ENCODE peak calls at places on chromosome 20, in ten cellular contexts. L, I, Z, U, R, W, N, T, Q and H are unnamed samples.

GRCh38 chr20:48040051-48040450 is 254.8 kb upstream of the SULF2 start:
- DNase-seq in R (no peak), U (no peak), T (no peak), L (no peak), Q (no peak), I (no peak), W (no peak), N (no peak), Z (no peak), H (no peak)

GRCh38 chr20:41560971-41561370 is 57.2 kb downstream of the CHD6 start:
- DNase-seq in I (no peak), Q (no peak), N (no peak), T (no peak), U (no peak), L (no peak), R (no peak), W (no peak), Z (no peak), H (no peak)

GRCh38 chr20:45098096-45098773 is 2.7 kb downstream of the KCNS1 start:
- DNase-seq in W (no peak), Q (peak), Z (no peak), T (peak), L (peak), U (no peak), I (no peak), N (no peak), R (no peak), H (no peak)

GRCh38 chr20:56786503-56786902 is 157.4 kb downstream of the TFAP2C start:
- DNase-seq in L (no peak), R (no peak), Q (no peak), T (no peak), I (no peak), Z (no peak), N (no peak), W (no peak), U (no peak), H (no peak)

GRCh38 chr20:4889446-4889845 is 111.9 kb downstream of the SLC23A2 start:
- DNase-seq in W (no peak), T (no peak), Q (no peak), N (no peak), U (no peak), I (no peak), R (no peak), Z (no peak), L (no peak), H (no peak)

GRCh38 chr20:11124849-11125505 is 451.2 kb upstream of the JAG1 start:
- DNase-seq in U (no peak), W (no peak), L (no peak), Q (no peak), N (no peak), I (no peak), T (no peak), Z (no peak), R (no peak), H (no peak)

GRCh38 chr20:2708073-2708415 is 15.5 kb downstream of the EBF4 start:
- DNase-seq in Q (no peak), R (no peak), L (no peak), Z (no peak), N (no peak), U (no peak), I (no peak), W (no peak), T (no peak), H (no peak)

GRCh38 chr20:32435449-32436107 is 77.4 kb downstream of the ASXL1 start:
- DNase-seq in I (no peak), R (no peak), T (no peak), L (no peak), Q (no peak), Z (no peak), N (no peak), U (no peak), W (no peak), H (no peak)

GRCh38 chr20:33865761-33866160 is 54.6 kb downstream of the CHMP4B start:
- DNase-seq in Q (no peak), R (no peak), N (no peak), W (no peak), T (no peak), Z (no peak), L (no peak), U (no peak), I (no peak), H (no peak)

GRCh38 chr20:48824830-48825550 is 2.8 kb downstream of the PREX1 start:
- DNase-seq in W (no peak), I (no peak), L (no peak), R (no peak), T (no peak), U (no peak), Z (no peak), N (no peak), Q (peak), H (no peak)

GRCh38 chr20:25205277-25206062 is 10.0 kb downstream of the ENTPD6 start:
- DNase-seq in I (no peak), T (no peak), U (no peak), W (no peak), R (no peak), L (peak), Q (no peak), Z (no peak), N (no peak), H (peak)

GRCh38 chr20:33673411-33674293 is 576 bp downstream of the NECAB3 start:
- DNase-seq in L (no peak), I (no peak), Q (no peak), U (no peak), Z (no peak), N (peak), R (no peak), W (no peak), T (peak), H (no peak)

GRCh38 chr20:49951160-49951559 is 15.0 kb downstream of the RNF114 start:
- DNase-seq in W (no peak), Q (no peak), I (no peak), N (no peak), L (no peak), U (peak), Z (no peak), T (no peak), R (no peak), H (no peak)

GRCh38 chr20:19875746-19876145 is 117.7 kb downstream of the RIN2 start:
- DNase-seq in N (no peak), Q (no peak), U (no peak), T (no peak), Z (no peak), W (no peak), R (no peak), I (no peak), L (no peak), H (no peak)

GRCh38 chr20:48956052-48956451 is 34.5 kb downstream of the ARFGEF2 start:
- DNase-seq in I (no peak), L (no peak), W (peak), R (no peak), Z (no peak), Q (no peak), T (no peak), U (no peak), N (no peak), H (no peak)

GRCh38 chr20:54076259-54076658 is 5.9 kb upstream of the BCAS1 start:
- DNase-seq in U (no peak), T (no peak), Z (no peak), N (no peak), W (peak), L (no peak), I (no peak), Q (no peak), R (no peak), H (no peak)

GRCh38 chr20:19767070-19767469 is 9.0 kb downstream of the RIN2 start:
- DNase-seq in W (peak), L (no peak), T (peak), U (no peak), R (no peak), N (no peak), Z (no peak), I (no peak), Q (no peak), H (no peak)

GRCh38 chr20:5504061-5504739 is 187.4 kb upstream of the PROKR2 start:
- DNase-seq in W (no peak), U (no peak), Z (no peak), Q (peak), I (peak), N (peak), T (no peak), R (no peak), L (no peak), H (peak)

GRCh38 chr20:5080384-5080877 is 39.3 kb downstream of the PCNA start:
- DNase-seq in L (peak), I (peak), U (no peak), T (no peak), Q (no peak), W (no peak), R (no peak), N (peak), Z (no peak), H (peak)

GRCh38 chr20:32007787-32008616 is 2.2 kb upstream of the CCM2L start:
- DNase-seq in R (no peak), T (no peak), N (peak), L (no peak), I (peak), U (no peak), W (no peak), Z (no peak), Q (no peak), H (peak)

GRCh38 chr20:62795023-62795761 is 1.1 kb upstream of the MRGBP start:
- DNase-seq in Q (peak), U (no peak), L (no peak), N (peak), T (peak), Z (no peak), R (peak), I (no peak), W (peak), H (no peak)

GRCh38 chr20:25022680-25023079 is 30.1 kb upstream of the APMAP start:
- DNase-seq in R (peak), I (peak), T (peak), W (peak), U (no peak), Z (no peak), N (peak), L (peak), Q (no peak), H (peak)

GRCh38 chr20:61930776-61931475 is 134.8 kb downstream of the TAF4 start:
- DNase-seq in U (no peak), I (peak), T (no peak), W (no peak), N (peak), Z (no peak), R (peak), L (no peak), Q (no peak), H (no peak)

GRCh38 chr20:36956674-36957073 is 5.2 kb upstream of the SAMHD1 start:
- DNase-seq in I (no peak), T (no peak), W (no peak), N (no peak), U (no peak), Z (no peak), Q (no peak), R (no peak), L (no peak), H (no peak)

GRCh38 chr20:32775240-32775991 is 13.2 kb downstream of the DNMT3B start:
- DNase-seq in Z (no peak), T (peak), R (no peak), W (no peak), I (no peak), N (no peak), Q (no peak), U (no peak), L (no peak), H (no peak)

GRCh38 chr20:52624270-52624669 is 347.9 kb upstream of the TSHZ2 start:
- DNase-seq in U (no peak), T (no peak), I (no peak), R (no peak), L (no peak), W (no peak), N (no peak), Q (no peak), Z (no peak), H (no peak)

GRCh38 chr20:10949930-10950783 is 276.4 kb upstream of the JAG1 start:
- DNase-seq in N (no peak), I (no peak), R (no peak), Q (no peak), Z (no peak), U (no peak), T (no peak), W (no peak), L (no peak), H (no peak)

GRCh38 chr20:53149652-53150205 is 177.6 kb downstream of the TSHZ2 start:
- DNase-seq in W (no peak), R (no peak), L (no peak), I (no peak), N (no peak), U (no peak), Q (peak), T (no peak), Z (no peak), H (no peak)

GRCh38 chr20:7859371-7859802 is 80.9 kb downstream of the HAO1 start:
- DNase-seq in Z (no peak), N (no peak), L (no peak), Q (peak), T (peak), I (no peak), W (no peak), U (no peak), R (no peak), H (no peak)

GRCh38 chr20:59629141-59630045 is 25.1 kb downstream of the PHACTR3 start:
- DNase-seq in U (no peak), R (no peak), Z (no peak), L (no peak), I (no peak), Q (no peak), T (no peak), W (no peak), N (no peak), H (no peak)

GRCh38 chr20:53655909-53656652 is 62.4 kb upstream of the ZNF217 start:
- DNase-seq in W (peak), L (no peak), Q (peak), I (no peak), Z (no peak), N (no peak), T (no peak), R (no peak), U (no peak), H (peak)

GRCh38 chr20:21202284-21202683 is 76.4 kb downstream of the KIZ start:
- DNase-seq in T (peak), Q (no peak), N (no peak), R (no peak), Z (no peak), L (no peak), U (no peak), W (peak), I (no peak), H (no peak)

GRCh38 chr20:36573798-36574277 is 441 bp downstream of the TGIF2 start:
- DNase-seq in W (no peak), Q (peak), L (peak), I (peak), Z (no peak), U (no peak), N (peak), T (no peak), R (peak), H (peak)

GRCh38 chr20:17556842-17557674 is 12.8 kb upstream of the DSTN start:
- DNase-seq in W (peak), L (peak), U (no peak), Z (no peak), T (peak), N (peak), I (peak), Q (no peak), R (peak), H (no peak)

GRCh38 chr20:48025061-48025515 is 239.8 kb upstream of the SULF2 start:
- DNase-seq in Z (no peak), W (peak), R (peak), L (no peak), Q (no peak), T (peak), I (no peak), N (no peak), U (no peak), H (no peak)

GRCh38 chr20:48603116-48603818 is 224.5 kb downstream of the PREX1 start:
- DNase-seq in I (peak), Z (no peak), N (peak), W (no peak), T (no peak), Q (no peak), R (no peak), U (no peak), L (no peak), H (peak)

GRCh38 chr20:2236266-2236665 is 59.5 kb upstream of the TGM3 start:
- DNase-seq in L (no peak), Z (no peak), I (no peak), N (no peak), R (no peak), Q (no peak), W (no peak), U (no peak), T (peak), H (no peak)

GRCh38 chr20:39877792-39878191 is 811.2 kb downstream of the MAFB start:
- DNase-seq in I (no peak), N (no peak), U (no peak), W (no peak), Q (no peak), T (no peak), Z (no peak), R (no peak), L (no peak), H (no peak)

GRCh38 chr20:39878321-39878720 is 810.7 kb downstream of the MAFB start:
- DNase-seq in N (no peak), T (no peak), I (no peak), Q (no peak), Z (no peak), R (no peak), U (no peak), W (no peak), L (no peak), H (no peak)

GRCh38 chr20:39878809-39879208 is 810.2 kb downstream of the MAFB start:
- DNase-seq in W (no peak), U (no peak), N (no peak), T (peak), Q (no peak), L (no peak), I (no peak), R (no peak), Z (no peak), H (no peak)

GRCh38 chr20:39879296-39879695 is 809.7 kb downstream of the MAFB start:
- DNase-seq in L (no peak), R (no peak), N (no peak), W (no peak), Z (no peak), Q (no peak), I (no peak), T (no peak), U (no peak), H (no peak)

DNA sequence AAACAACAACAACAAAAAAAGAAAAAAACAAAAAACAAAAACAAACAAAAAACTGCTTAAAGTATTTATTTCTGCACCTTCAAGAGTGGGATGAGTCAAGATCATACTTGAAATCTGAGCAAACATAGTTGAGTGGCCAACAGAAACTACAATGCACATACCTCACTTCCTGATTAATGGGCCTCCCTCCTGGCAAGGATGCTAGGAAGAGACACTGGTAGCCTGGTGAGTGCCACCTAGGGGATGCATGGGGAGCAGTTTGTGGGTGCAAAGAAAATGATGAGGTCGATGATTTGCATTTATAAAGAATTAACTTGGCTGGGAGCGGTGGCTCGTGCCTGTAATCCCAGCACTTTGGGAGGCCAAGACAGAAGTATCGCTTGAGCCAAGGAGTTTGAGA is 808.1 kb downstream of the MAFB start:
- DNase-seq in I (no peak), R (no peak), T (peak), Z (no peak), W (no peak), Q (peak), U (no peak), L (no peak), N (no peak), H (no peak)
- TF ChIP-seq CTCF in I (no peak), R (no peak), T (no peak), Z (no peak), W (no peak), Q (peak), U (peak), L (no peak), N (no peak), H (no peak)

GRCh38 chr20:853406-853996 is 20.0 kb downstream of the FAM110A start:
- DNase-seq in T (no peak), W (no peak), Z (no peak), R (no peak), N (no peak), Q (no peak), U (no peak), I (no peak), L (no peak), H (no peak)

GRCh38 chr20:854601-855000 is 21.1 kb downstream of the FAM110A start:
- DNase-seq in Z (no peak), W (no peak), I (no peak), U (no peak), T (no peak), L (no peak), N (no peak), R (no peak), Q (no peak), H (no peak)

GRCh38 chr20:858011-858410 is 24.5 kb downstream of the FAM110A start:
- DNase-seq in W (no peak), R (no peak), U (no peak), N (no peak), T (peak), I (no peak), Q (no peak), Z (no peak), L (no peak), H (no peak)

GRCh38 chr20:855466-856360 is 22.2 kb downstream of the FAM110A start:
- DNase-seq in T (no peak), Z (no peak), Q (no peak), R (no peak), L (no peak), W (no peak), U (no peak), N (no peak), I (no peak), H (no peak)

DNA sequence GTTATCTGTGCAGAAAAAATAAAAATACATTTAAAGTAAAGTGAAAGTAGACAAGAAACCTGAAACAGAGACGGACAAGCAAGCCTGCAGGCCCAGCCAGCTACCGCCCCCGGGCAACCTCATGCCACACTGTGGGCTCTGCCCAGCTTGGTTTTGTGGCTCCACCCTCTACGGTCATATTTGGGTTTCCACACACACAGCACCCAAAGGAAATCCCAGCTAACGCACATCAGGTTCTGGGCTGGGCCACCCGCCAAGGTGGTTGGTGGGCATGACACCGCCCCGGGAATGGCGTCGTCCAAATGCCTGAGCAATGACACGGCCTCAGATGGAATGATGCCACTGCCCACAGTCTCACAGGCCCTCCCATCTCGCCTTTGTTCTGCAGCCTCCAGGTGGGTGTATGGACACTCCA is 22.9 kb downstream of the FAM110A start:
- DNase-seq in I (no peak), Z (no peak), Q (no peak), W (peak), U (no peak), R (no peak), L (no peak), T (peak), N (peak), H (no peak)
- H3K27ac ChIP-seq in I (no peak), Z (peak), Q (no peak), W (peak), U (no peak), R (no peak), L (no peak), T (peak), N (no peak), H (no peak)

GRCh38 chr20:38115205-38115604 is 49.9 kb downstream of the TGM2 start:
- DNase-seq in R (no peak), Q (no peak), W (no peak), T (no peak), N (no peak), L (no peak), I (no peak), Z (no peak), U (no peak), H (no peak)
- TF ChIP-seq CTCF in R (no peak), Q (peak), W (no peak), T (no peak), N (no peak), L (peak), I (no peak), Z (no peak), U (peak), H (no peak)

DNA sequence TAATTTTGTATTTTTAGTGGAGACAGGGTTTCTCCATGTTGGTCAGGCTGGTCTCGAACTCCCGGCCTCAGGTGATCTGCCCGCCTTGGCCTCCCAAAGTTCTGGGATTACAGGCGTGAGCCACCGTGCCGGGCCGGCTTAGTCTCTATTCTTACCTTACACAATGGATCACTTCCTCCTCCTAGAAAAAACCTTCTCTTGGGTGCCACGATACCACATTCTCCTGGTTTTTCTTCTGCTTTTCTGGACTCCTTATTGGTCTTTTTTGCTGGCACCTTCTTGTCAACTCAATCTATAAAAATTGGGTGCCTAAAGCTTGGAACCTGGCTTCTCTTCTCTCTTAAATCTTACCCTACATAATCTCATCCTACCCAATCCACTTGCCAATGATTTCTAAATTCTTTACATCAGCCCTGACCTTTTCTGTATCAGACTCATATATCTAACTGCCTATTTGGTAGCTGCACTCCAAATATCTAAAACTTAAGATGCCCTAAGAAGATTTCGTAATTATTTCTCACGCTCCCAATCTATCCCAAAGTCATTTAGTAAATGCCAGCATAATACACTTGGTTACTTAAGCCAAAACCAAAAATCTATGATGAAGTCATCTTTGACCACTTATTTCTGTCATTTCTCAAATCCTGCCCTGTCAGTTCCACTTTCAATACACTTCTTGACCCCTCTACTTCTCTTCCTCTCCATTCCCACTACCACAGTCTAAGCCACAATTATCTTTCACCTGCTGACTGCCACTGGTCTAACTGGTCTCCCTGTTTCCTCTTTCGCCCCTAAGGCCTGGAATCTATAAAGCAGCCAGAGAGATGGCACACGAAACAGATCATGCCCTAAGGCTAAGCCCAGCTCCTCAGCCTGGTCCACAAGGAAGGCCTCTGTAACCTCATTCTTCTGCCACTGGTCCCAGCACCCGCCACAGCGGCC is 43.2 kb downstream of the ELMO2 start:
- DNase-seq in Q (no peak), U (no peak), L (no peak), W (no peak), N (no peak), T (no peak), Z (no peak), R (no peak), I (no peak), H (no peak)
- H3K27ac ChIP-seq in Q (peak), U (peak), L (peak), W (peak), N (peak), T (peak), Z (peak), R (peak), I (peak), H (peak)